ENCODE peak calls at places on chromosomes 5 and 9, in six cellular contexts. One of them, this sample, is unnamed.

GRCh38 chr5:124234022-124234899 is 512.2 kb downstream of the ZNF608 start:
- DNase-seq in T-helper 2 cell: no peak
- DNase-seq in stimulated activated CD8-positive, alpha-beta memory T cell treated with anti-CD3 and anti-CD28 coated beads, Interleukin-15, amount 100 ng/mL, for 48 hours: no peak
- DNase-seq in stimulated activated CD4-positive, alpha-beta T cell treated with anti-CD3 and anti-CD28 coated beads, Interleukin-15, amount 100 ng/mL, for 48 hours: no peak
- DNase-seq in NCI-H345: peak; percentile 7
- DNase-seq in activated CD4-positive, alpha-beta T cell treated with anti-CD3 and anti-CD28 coated beads, Interleukin-2, amount 10 ng/mL, durations not matched to agents 7 days and 5 days: no peak
- DNase-seq in this sample: no peak

GRCh38 chr9:16012621-16013020 is 459.8 kb downstream of the CCDC171 start:
- DNase-seq in T-helper 2 cell: no peak
- DNase-seq in stimulated activated CD8-positive, alpha-beta memory T cell treated with anti-CD3 and anti-CD28 coated beads, Interleukin-15, amount 100 ng/mL, for 48 hours: no peak
- DNase-seq in stimulated activated CD4-positive, alpha-beta T cell treated with anti-CD3 and anti-CD28 coated beads, Interleukin-15, amount 100 ng/mL, for 48 hours: no peak
- DNase-seq in NCI-H345: no peak
- DNase-seq in activated CD4-positive, alpha-beta T cell treated with anti-CD3 and anti-CD28 coated beads, Interleukin-2, amount 10 ng/mL, durations not matched to agents 7 days and 5 days: no peak
- DNase-seq in this sample: no peak

GRCh38 chr9:136441191-136441680 is 1.6 kb upstream of the INPP5E start:
- DNase-seq in T-helper 2 cell: no peak
- DNase-seq in stimulated activated CD8-positive, alpha-beta memory T cell treated with anti-CD3 and anti-CD28 coated beads, Interleukin-15, amount 100 ng/mL, for 48 hours: no peak
- DNase-seq in stimulated activated CD4-positive, alpha-beta T cell treated with anti-CD3 and anti-CD28 coated beads, Interleukin-15, amount 100 ng/mL, for 48 hours: no peak
- DNase-seq in NCI-H345: no peak
- DNase-seq in activated CD4-positive, alpha-beta T cell treated with anti-CD3 and anti-CD28 coated beads, Interleukin-2, amount 10 ng/mL, durations not matched to agents 7 days and 5 days: no peak
- DNase-seq in this sample: no peak

GRCh38 chr9:115913666-115914065 is 239.9 kb upstream of the PAPPA start:
- DNase-seq in T-helper 2 cell: no peak
- DNase-seq in stimulated activated CD8-positive, alpha-beta memory T cell treated with anti-CD3 and anti-CD28 coated beads, Interleukin-15, amount 100 ng/mL, for 48 hours: no peak
- DNase-seq in stimulated activated CD4-positive, alpha-beta T cell treated with anti-CD3 and anti-CD28 coated beads, Interleukin-15, amount 100 ng/mL, for 48 hours: no peak
- DNase-seq in NCI-H345: no peak
- DNase-seq in activated CD4-positive, alpha-beta T cell treated with anti-CD3 and anti-CD28 coated beads, Interleukin-2, amount 10 ng/mL, durations not matched to agents 7 days and 5 days: no peak
- DNase-seq in this sample: no peak

GRCh38 chr5:91359957-91360609 is 23.0 kb downstream of the ARRDC3 start:
- DNase-seq in T-helper 2 cell: no peak
- DNase-seq in stimulated activated CD8-positive, alpha-beta memory T cell treated with anti-CD3 and anti-CD28 coated beads, Interleukin-15, amount 100 ng/mL, for 48 hours: no peak
- DNase-seq in stimulated activated CD4-positive, alpha-beta T cell treated with anti-CD3 and anti-CD28 coated beads, Interleukin-15, amount 100 ng/mL, for 48 hours: no peak
- DNase-seq in NCI-H345: no peak
- DNase-seq in activated CD4-positive, alpha-beta T cell treated with anti-CD3 and anti-CD28 coated beads, Interleukin-2, amount 10 ng/mL, durations not matched to agents 7 days and 5 days: no peak
- DNase-seq in this sample: no peak

GRCh38 chr5:169563369-169563768 is 20.2 kb upstream of the SPDL1 start:
- DNase-seq in T-helper 2 cell: no peak
- DNase-seq in stimulated activated CD8-positive, alpha-beta memory T cell treated with anti-CD3 and anti-CD28 coated beads, Interleukin-15, amount 100 ng/mL, for 48 hours: no peak
- DNase-seq in stimulated activated CD4-positive, alpha-beta T cell treated with anti-CD3 and anti-CD28 coated beads, Interleukin-15, amount 100 ng/mL, for 48 hours: no peak
- DNase-seq in NCI-H345: no peak
- DNase-seq in activated CD4-positive, alpha-beta T cell treated with anti-CD3 and anti-CD28 coated beads, Interleukin-2, amount 10 ng/mL, durations not matched to agents 7 days and 5 days: no peak
- DNase-seq in this sample: no peak

GRCh38 chr9:37187713-37188439 is 67.5 kb downstream of the ZCCHC7 start:
- DNase-seq in T-helper 2 cell: no peak
- DNase-seq in stimulated activated CD8-positive, alpha-beta memory T cell treated with anti-CD3 and anti-CD28 coated beads, Interleukin-15, amount 100 ng/mL, for 48 hours: no peak
- DNase-seq in stimulated activated CD4-positive, alpha-beta T cell treated with anti-CD3 and anti-CD28 coated beads, Interleukin-15, amount 100 ng/mL, for 48 hours: no peak
- DNase-seq in NCI-H345: no peak
- DNase-seq in activated CD4-positive, alpha-beta T cell treated with anti-CD3 and anti-CD28 coated beads, Interleukin-2, amount 10 ng/mL, durations not matched to agents 7 days and 5 days: no peak
- DNase-seq in this sample: no peak

GRCh38 chr9:113290052-113290607 is 13.0 kb downstream of the RNF183 start:
- DNase-seq in T-helper 2 cell: no peak
- DNase-seq in stimulated activated CD8-positive, alpha-beta memory T cell treated with anti-CD3 and anti-CD28 coated beads, Interleukin-15, amount 100 ng/mL, for 48 hours: no peak
- DNase-seq in stimulated activated CD4-positive, alpha-beta T cell treated with anti-CD3 and anti-CD28 coated beads, Interleukin-15, amount 100 ng/mL, for 48 hours: no peak
- DNase-seq in NCI-H345: no peak
- DNase-seq in activated CD4-positive, alpha-beta T cell treated with anti-CD3 and anti-CD28 coated beads, Interleukin-2, amount 10 ng/mL, durations not matched to agents 7 days and 5 days: no peak
- DNase-seq in this sample: no peak

GRCh38 chr5:149549461-149550266 is 1.6 kb downstream of the CSNK1A1 start:
- DNase-seq in T-helper 2 cell: no peak
- DNase-seq in stimulated activated CD8-positive, alpha-beta memory T cell treated with anti-CD3 and anti-CD28 coated beads, Interleukin-15, amount 100 ng/mL, for 48 hours: no peak
- DNase-seq in stimulated activated CD4-positive, alpha-beta T cell treated with anti-CD3 and anti-CD28 coated beads, Interleukin-15, amount 100 ng/mL, for 48 hours: no peak
- DNase-seq in NCI-H345: peak; percentile 40
- DNase-seq in activated CD4-positive, alpha-beta T cell treated with anti-CD3 and anti-CD28 coated beads, Interleukin-2, amount 10 ng/mL, durations not matched to agents 7 days and 5 days: peak; percentile 51
- DNase-seq in this sample: no peak

GRCh38 chr5:359301-359897 is 37.9 kb downstream of the AHRR start:
- DNase-seq in T-helper 2 cell: no peak
- DNase-seq in stimulated activated CD8-positive, alpha-beta memory T cell treated with anti-CD3 and anti-CD28 coated beads, Interleukin-15, amount 100 ng/mL, for 48 hours: no peak
- DNase-seq in stimulated activated CD4-positive, alpha-beta T cell treated with anti-CD3 and anti-CD28 coated beads, Interleukin-15, amount 100 ng/mL, for 48 hours: no peak
- DNase-seq in NCI-H345: no peak
- DNase-seq in activated CD4-positive, alpha-beta T cell treated with anti-CD3 and anti-CD28 coated beads, Interleukin-2, amount 10 ng/mL, durations not matched to agents 7 days and 5 days: no peak
- DNase-seq in this sample: no peak

GRCh38 chr9:123425261-123425821 is 69.3 kb downstream of the CRB2 start:
- DNase-seq in T-helper 2 cell: no peak
- DNase-seq in stimulated activated CD8-positive, alpha-beta memory T cell treated with anti-CD3 and anti-CD28 coated beads, Interleukin-15, amount 100 ng/mL, for 48 hours: no peak
- DNase-seq in stimulated activated CD4-positive, alpha-beta T cell treated with anti-CD3 and anti-CD28 coated beads, Interleukin-15, amount 100 ng/mL, for 48 hours: no peak
- DNase-seq in NCI-H345: no peak
- DNase-seq in activated CD4-positive, alpha-beta T cell treated with anti-CD3 and anti-CD28 coated beads, Interleukin-2, amount 10 ng/mL, durations not matched to agents 7 days and 5 days: no peak
- DNase-seq in this sample: no peak

This sample was measured in kidney epithelial cell.